ENCODE peak calls at places on chromosomes 7 and 10, in four cellular contexts. One of them, this sample, is unnamed.

GRCh38 chr10:52644678-52645434 is 127.7 kb downstream of the MBL2 start:
- DNase-seq in HepG2: peak; percentile 48
- DNase-seq in H1: no peak
- DNase-seq in GM12878: no peak
- DNase-seq in this sample: peak; percentile 18

GRCh38 chr10:102344067-102344466 is 51.4 kb upstream of the NFKB2 start:
- DNase-seq in H1: no peak
- DNase-seq in GM12878: no peak
- DNase-seq in HepG2: no peak
- DNase-seq in this sample: no peak

GRCh38 chr10:96089670-96090462 is 40.2 kb upstream of the ZNF518A start:
- DNase-seq in H1: no peak
- DNase-seq in HepG2: peak; percentile 93
- DNase-seq in GM12878: peak; percentile 84
- DNase-seq in this sample: peak; percentile 87

GRCh38 chr7:113784317-113784716 is 134.5 kb downstream of the PPP1R3A start:
- DNase-seq in HepG2: no peak
- DNase-seq in H1: no peak
- DNase-seq in GM12878: no peak
- DNase-seq in this sample: no peak

GRCh38 chr10:29438271-29438670 is 149.4 kb downstream of the LYZL1 start:
- DNase-seq in H1: no peak
- DNase-seq in GM12878: no peak
- DNase-seq in HepG2: no peak
- DNase-seq in this sample: peak; percentile 68

GRCh38 chr10:117653170-117653515 is 110.6 kb downstream of the EMX2 start:
- DNase-seq in GM12878: peak; percentile 98
- DNase-seq in HepG2: peak; percentile 8
- DNase-seq in H1: no peak
- DNase-seq in this sample: no peak

GRCh38 chr10:23204773-23205172 is 12.7 kb downstream of the PTF1A start:
- DNase-seq in HepG2: no peak
- DNase-seq in GM12878: no peak
- DNase-seq in H1: no peak
- DNase-seq in this sample: no peak

GRCh38 chr7:12584940-12585339 is 14.4 kb downstream of the SCIN start:
- DNase-seq in H1: no peak
- DNase-seq in HepG2: no peak
- DNase-seq in GM12878: peak; percentile 46
- DNase-seq in this sample: no peak

GRCh38 chr10:58082248-58082647 is 185.4 kb downstream of the IPMK start:
- DNase-seq in H1: no peak
- DNase-seq in HepG2: no peak
- DNase-seq in GM12878: no peak
- DNase-seq in this sample: no peak

GRCh38 chr7:106583133-106583532 is 77.8 kb downstream of the CCDC71L start:
- DNase-seq in H1: no peak
- DNase-seq in HepG2: no peak
- DNase-seq in GM12878: no peak
- DNase-seq in this sample: no peak

DNA sequence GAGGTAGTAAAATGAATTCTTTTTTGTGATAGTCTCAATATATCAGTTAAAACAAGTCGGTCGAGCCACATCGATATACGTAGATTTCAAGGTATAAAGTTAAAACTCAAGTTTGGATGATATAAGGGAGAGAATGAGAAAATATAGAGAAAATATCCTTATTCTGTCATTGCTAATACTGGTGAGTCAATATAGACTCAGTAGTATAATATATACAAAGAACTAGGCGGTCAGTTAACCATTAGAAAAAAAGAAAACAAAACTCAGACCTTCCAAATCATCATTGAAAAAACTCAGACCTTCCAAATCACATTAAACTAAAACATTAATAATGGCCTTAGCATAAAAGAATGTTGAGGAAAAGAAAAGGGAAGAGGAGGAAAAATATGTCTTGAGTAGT is 817.1 kb upstream of the IGFBP3 start:
- DNase-seq in HepG2: no peak
- DNase-seq in GM12878: no peak
- DNase-seq in H1: no peak
- DNase-seq in this sample: no peak
- TF ChIP-seq ZNF274 in HepG2: no peak
- TF ChIP-seq ZNF274 in GM12878: no peak
- TF ChIP-seq ZNF274 in H1: no peak
- TF ChIP-seq ZNF274 in this sample: no peak

DNA sequence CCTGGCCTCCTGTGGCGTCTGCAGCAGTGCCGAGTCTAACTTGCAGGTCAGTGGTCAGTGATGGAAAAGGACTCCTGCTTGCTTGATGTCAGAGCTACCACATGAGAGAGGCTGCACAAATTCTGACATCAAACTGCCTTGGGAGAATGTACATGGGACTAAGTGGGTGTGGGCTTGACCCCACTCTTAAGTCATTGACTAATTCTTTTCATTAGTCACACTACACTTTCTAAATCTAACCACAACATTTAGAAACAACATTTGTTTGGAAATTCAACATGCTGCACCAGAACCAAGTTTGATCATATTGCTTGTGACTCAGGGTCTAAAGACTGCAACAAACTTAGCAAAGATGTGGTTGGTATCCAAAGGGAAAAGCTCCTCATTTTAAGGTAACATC is 24.4 kb upstream of the CDC14C start:
- DNase-seq in H1: no peak
- DNase-seq in GM12878: no peak
- DNase-seq in HepG2: no peak
- DNase-seq in this sample: no peak
- TF ChIP-seq YY1 in H1: no peak
- TF ChIP-seq YY1 in GM12878: no peak
- TF ChIP-seq YY1 in HepG2: no peak
- TF ChIP-seq YY1 in this sample: no peak

GRCh38 chr10:12597800-12598750 is 248.7 kb downstream of the CAMK1D start:
- DNase-seq in GM12878: no peak
- DNase-seq in H1: no peak
- DNase-seq in HepG2: no peak
- DNase-seq in this sample: no peak
- TF ChIP-seq SUZ12 in GM12878: no peak
- TF ChIP-seq SUZ12 in H1: no peak
- TF ChIP-seq SUZ12 in HepG2: no peak
- TF ChIP-seq SUZ12 in this sample: no peak

GRCh38 chr10:10891437-10891836 is 126.2 kb upstream of the CELF2 start:
- DNase-seq in HepG2: no peak
- DNase-seq in H1: no peak
- DNase-seq in GM12878: no peak
- DNase-seq in this sample: no peak
- TF ChIP-seq ZNF274 in HepG2: no peak
- TF ChIP-seq ZNF274 in H1: no peak
- TF ChIP-seq ZNF274 in GM12878: no peak
- TF ChIP-seq ZNF274 in this sample: no peak

GRCh38 chr7:81051811-81052413 is 133.1 kb upstream of the SEMA3C start:
- DNase-seq in HepG2: no peak
- DNase-seq in H1: no peak
- DNase-seq in GM12878: no peak
- DNase-seq in this sample: no peak

DNA sequence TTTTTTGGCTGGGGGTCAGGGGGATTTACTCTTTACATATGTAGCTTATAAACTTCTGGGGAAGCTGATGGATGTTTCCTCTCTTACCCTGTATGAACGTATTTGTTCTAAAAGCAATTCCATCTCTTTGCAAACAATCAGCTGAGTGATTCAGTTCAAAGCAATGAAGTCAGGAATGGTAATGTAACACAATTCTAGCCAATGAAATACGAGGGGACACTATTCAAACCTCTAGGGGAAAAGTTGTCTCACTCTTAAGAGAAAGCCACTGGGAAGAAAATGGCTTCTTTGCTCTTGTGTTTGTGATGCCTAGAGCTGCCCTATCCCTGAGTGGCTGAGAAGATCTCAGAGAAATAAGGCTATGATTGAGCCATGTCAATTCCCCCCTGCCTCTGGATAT is 134.8 kb upstream of the SEMA3C start:
- DNase-seq in GM12878: no peak
- DNase-seq in H1: no peak
- DNase-seq in HepG2: peak; percentile 9
- DNase-seq in this sample: no peak
- TF ChIP-seq YY1 in GM12878: no peak
- TF ChIP-seq YY1 in H1: no peak
- TF ChIP-seq YY1 in HepG2: no peak
- TF ChIP-seq YY1 in this sample: no peak

GRCh38 chr7:85101347-85101746 is 85.5 kb downstream of the SEMA3D start:
- DNase-seq in GM12878: no peak
- DNase-seq in HepG2: no peak
- DNase-seq in H1: no peak
- DNase-seq in this sample: no peak
- TF ChIP-seq SUZ12 in GM12878: no peak
- TF ChIP-seq SUZ12 in HepG2: no peak
- TF ChIP-seq SUZ12 in H1: no peak
- TF ChIP-seq SUZ12 in this sample: no peak

DNA sequence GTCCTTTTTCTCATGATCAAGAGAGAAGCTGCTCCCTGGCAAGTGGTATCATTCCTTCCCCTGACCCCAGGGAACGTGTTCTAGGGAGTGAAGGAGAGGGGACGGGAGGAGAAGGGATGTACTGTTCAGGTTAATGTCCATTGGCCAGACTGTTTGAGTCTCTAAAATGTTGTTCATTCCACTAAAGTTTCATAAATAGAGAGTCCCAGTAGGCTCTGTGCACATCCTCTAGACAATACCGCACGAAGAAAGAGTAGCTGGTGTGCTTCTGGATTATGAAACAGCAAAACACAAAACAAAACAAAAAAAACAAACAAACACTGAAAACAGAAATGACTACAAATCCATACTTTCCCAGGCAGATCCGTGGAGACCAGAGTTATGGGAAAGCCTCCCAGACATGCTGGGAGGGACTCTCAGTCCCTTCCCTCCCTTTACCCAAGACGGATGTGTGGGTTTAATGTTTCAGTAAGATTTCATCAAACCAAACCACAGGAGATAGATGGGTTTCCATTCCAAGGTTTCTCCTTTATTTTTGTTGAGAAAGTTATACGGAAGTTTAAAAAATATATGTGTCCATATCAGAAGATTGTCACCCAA is 66.5 kb upstream of the TNS3 start:
- DNase-seq in HepG2: no peak
- DNase-seq in GM12878: no peak
- DNase-seq in H1: no peak
- DNase-seq in this sample: no peak
- TF ChIP-seq ZNF274 in HepG2: no peak
- TF ChIP-seq ZNF274 in GM12878: no peak
- TF ChIP-seq ZNF274 in H1: no peak
- TF ChIP-seq ZNF274 in this sample: no peak

GRCh38 chr10:500876-501275 is 188.6 kb downstream of the DIP2C start:
- DNase-seq in HepG2: no peak
- DNase-seq in GM12878: no peak
- DNase-seq in H1: no peak
- DNase-seq in this sample: no peak

GRCh38 chr10:504131-504611 is 185.3 kb downstream of the DIP2C start:
- DNase-seq in HepG2: no peak
- DNase-seq in GM12878: no peak
- DNase-seq in H1: no peak
- DNase-seq in this sample: no peak

GRCh38 chr10:499991-500390 is 189.5 kb downstream of the DIP2C start:
- DNase-seq in GM12878: no peak
- DNase-seq in H1: no peak
- DNase-seq in HepG2: no peak
- DNase-seq in this sample: no peak

GRCh38 chr10:498760-499435 is 190.6 kb downstream of the DIP2C start:
- DNase-seq in HepG2: no peak
- DNase-seq in H1: no peak
- DNase-seq in GM12878: no peak
- DNase-seq in this sample: no peak

DNA sequence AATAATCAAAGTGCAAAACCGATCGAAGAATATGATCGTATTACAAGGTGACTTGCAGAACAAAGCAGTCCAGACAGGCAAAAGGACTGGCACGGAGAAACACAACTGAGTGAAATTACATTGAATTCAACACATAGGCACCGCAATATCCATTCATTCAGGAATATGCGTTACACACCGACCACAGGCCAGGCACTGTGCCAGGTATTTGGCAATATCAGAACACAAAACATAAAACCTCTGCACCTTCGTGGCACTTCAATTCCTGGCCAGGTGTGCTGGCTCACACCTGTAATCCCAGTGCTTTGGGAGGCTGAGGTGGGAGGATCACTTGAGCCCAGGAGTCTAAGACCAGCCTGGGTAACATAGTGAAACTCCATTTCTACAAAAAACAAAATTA is 187.9 kb downstream of the DIP2C start:
- DNase-seq in GM12878: no peak
- DNase-seq in H1: no peak
- DNase-seq in HepG2: no peak
- DNase-seq in this sample: no peak
- TF ChIP-seq YY1 in GM12878: no peak
- TF ChIP-seq YY1 in H1: no peak
- TF ChIP-seq YY1 in HepG2: no peak
- TF ChIP-seq YY1 in this sample: no peak

DNA sequence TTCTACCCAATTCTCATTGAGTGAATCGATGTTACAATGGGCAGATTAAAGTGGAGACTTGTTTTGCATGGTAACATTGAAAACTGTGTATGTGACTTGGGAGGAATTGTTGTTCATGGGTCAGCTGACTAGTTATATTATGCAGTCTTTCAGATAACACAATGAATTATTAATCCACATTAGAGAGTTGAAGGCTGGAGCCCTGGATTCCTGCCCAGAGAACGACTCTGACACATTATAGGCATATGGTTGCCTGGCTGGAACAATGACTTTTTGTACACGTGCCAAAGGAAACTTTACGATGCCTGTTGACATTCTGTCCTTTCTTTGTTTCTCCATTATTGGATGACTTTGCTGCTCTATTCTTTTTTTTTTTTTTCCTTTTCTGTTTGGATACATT is 52.3 kb upstream of the TMEM229A start:
- DNase-seq in HepG2: no peak
- DNase-seq in H1: no peak
- DNase-seq in GM12878: no peak
- DNase-seq in this sample: no peak
- TF ChIP-seq SUZ12 in HepG2: no peak
- TF ChIP-seq SUZ12 in H1: no peak
- TF ChIP-seq SUZ12 in GM12878: no peak
- TF ChIP-seq SUZ12 in this sample: no peak

This sample was measured in NT2/D1.